ENCODE peak calls at places on chromosomes 5 and 9, in eight cellular contexts. V, D, C, A, Z, M, P and R are unnamed samples. For H3K79me2, the result is how much of the 10 kb centered on the place peaks cover.

GRCh38 chr5:39006650-39007049 is 67.5 kb downstream of the RICTOR start:
- DNase-seq in P (no peak), D (no peak), M (no peak), C (no peak), Z (no peak), V (no peak), A (no peak), R (no peak)

GRCh38 chr5:14223372-14223771 is 80.2 kb downstream of the TRIO start:
- DNase-seq in D (no peak), Z (peak), V (no peak), A (no peak), M (no peak), P (no peak), C (no peak), R (no peak)

GRCh38 chr5:6604946-6605345 is 27.9 kb downstream of the NSUN2 start:
- DNase-seq in Z (no peak), V (no peak), P (no peak), A (no peak), M (no peak), C (no peak), D (no peak), R (no peak)

GRCh38 chr5:39608024-39608423 is 183.2 kb upstream of the DAB2 start:
- DNase-seq in M (no peak), D (no peak), A (no peak), C (no peak), Z (no peak), V (no peak), P (no peak), R (no peak)

GRCh38 chr5:157004893-157005551 is 42.0 kb upstream of the TIMD4 start:
- DNase-seq in C (no peak), D (no peak), M (no peak), V (no peak), Z (no peak), P (no peak), A (no peak), R (no peak)

GRCh38 chr5:160040471-160040835 is 31.5 kb downstream of the TTC1 start:
- DNase-seq in V (no peak), P (no peak), M (no peak), A (no peak), C (no peak), D (no peak), Z (no peak), R (no peak)

GRCh38 chr5:131260895-131261294 is 3.0 kb upstream of the CDC42SE2 start:
- DNase-seq in M (no peak), A (no peak), C (no peak), D (no peak), Z (no peak), P (no peak), V (no peak), R (no peak)

GRCh38 chr9:93480262-93480661 is 26.9 kb upstream of the FAM120AOS start:
- DNase-seq in V (no peak), D (peak), Z (no peak), M (no peak), P (no peak), C (no peak), A (no peak), R (no peak)

GRCh38 chr9:6567140-6567591 is 78.4 kb downstream of the GLDC start:
- DNase-seq in Z (no peak), A (no peak), V (peak), M (no peak), C (peak), D (no peak), P (no peak), R (peak)

GRCh38 chr9:71552480-71552879 is 215.8 kb downstream of the CEMIP2 start:
- DNase-seq in A (peak), D (no peak), P (peak), M (peak), C (no peak), Z (no peak), V (no peak), R (no peak)

GRCh38 chr5:123700624-123701023 is 188.6 kb downstream of the CSNK1G3 start:
- DNase-seq in P (no peak), C (no peak), A (no peak), M (no peak), D (no peak), Z (no peak), V (peak), R (peak)
- H3K4me2 ChIP-seq in P (no peak), C (no peak), A (no peak), M (no peak), D (peak), Z (no peak), V (peak), R (peak)

GRCh38 chr9:124309665-124310064 is 51.9 kb downstream of the NEK6 start:
- DNase-seq in A (peak), M (no peak), C (no peak), Z (no peak), V (peak), P (peak), D (no peak), R (peak)

GRCh38 chr9:124311283-124311682 is 53.5 kb downstream of the NEK6 start:
- DNase-seq in D (no peak), C (no peak), P (peak), M (no peak), V (no peak), A (no peak), Z (no peak), R (no peak)

GRCh38 chr9:124306098-124306735 is 48.5 kb downstream of the NEK6 start:
- DNase-seq in M (no peak), C (peak), A (no peak), D (no peak), P (no peak), Z (no peak), V (peak), R (peak)

GRCh38 chr9:124307379-124308030 is 49.8 kb downstream of the NEK6 start:
- DNase-seq in P (no peak), Z (no peak), D (no peak), M (no peak), A (no peak), C (no peak), V (no peak), R (no peak)

GRCh38 chr9:124308606-124309310 is 51.0 kb downstream of the NEK6 start:
- DNase-seq in M (no peak), A (no peak), V (no peak), D (no peak), Z (no peak), C (no peak), P (no peak), R (no peak)
- H3K79me2 ChIP-seq in M (under half), A (under half), V (under half), D (half or more), Z (under half), C (under half), P (under half), R (under half)

GRCh38 chr5:37736397-37736796 is 103.4 kb downstream of the GDNF start:
- DNase-seq in V (no peak), M (no peak), A (no peak), Z (no peak), D (no peak), C (no peak), P (no peak), R (no peak)
- H3K4me2 ChIP-seq in V (no peak), M (no peak), A (no peak), Z (no peak), D (peak), C (no peak), P (no peak), R (no peak)

DNA sequence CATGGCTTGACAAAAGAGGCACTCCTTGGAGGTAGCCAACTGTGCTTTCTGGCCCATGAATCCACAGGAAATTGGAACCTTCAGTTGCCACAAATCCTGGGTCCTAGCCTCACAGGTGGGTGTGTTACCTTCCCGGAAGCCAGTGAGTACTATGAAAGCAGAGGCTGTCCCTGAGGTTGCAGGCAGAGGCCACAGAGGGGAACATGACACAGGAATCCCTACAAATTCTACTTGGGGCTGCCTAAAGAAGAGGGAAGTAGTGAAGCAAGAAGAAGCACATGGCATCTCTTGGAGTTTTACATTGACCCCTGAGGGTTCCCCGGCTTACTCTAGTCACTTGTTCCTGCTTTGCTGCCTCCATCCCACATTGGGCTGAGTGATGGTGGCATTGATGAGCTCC is 2.6 kb downstream of the SLC22A5 start:
- DNase-seq in Z (no peak), A (no peak), V (no peak), C (peak), P (no peak), D (no peak), M (no peak), R (no peak)
- H3K79me2 ChIP-seq in Z (under half), A (under half), V (under half), C (under half), P (under half), D (under half), M (under half), R (under half)

DNA sequence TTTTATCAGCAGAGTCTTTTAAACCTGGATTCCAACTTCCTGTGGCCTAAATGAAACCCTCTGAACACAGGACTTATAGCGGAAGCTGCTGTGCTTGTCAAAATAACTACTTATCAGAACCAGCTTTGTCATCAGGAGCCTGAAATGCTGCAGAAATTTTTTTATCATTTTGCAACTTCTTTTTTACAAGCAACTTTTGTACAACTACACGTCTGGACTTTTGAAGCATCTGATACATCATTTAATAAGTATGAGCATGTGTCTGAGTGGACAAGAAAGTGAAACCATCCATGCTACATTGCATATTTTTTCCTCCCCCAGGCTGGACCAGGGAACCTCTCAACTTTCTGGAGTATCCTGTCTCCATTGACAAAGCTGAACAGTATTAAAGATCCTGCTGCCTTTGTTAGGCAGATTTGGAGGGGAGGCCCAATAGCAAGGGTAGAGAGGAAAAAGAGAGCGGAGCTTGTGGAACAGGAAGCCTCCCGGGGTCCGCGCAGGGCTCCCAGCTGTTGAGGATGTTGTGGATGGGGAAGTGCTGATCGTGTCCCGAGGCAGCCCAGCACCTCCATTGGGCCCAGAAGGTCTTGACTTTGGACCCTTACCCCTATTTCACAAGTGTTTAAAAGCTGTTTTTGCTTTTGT is 196.6 kb downstream of the MSX2 start:
- DNase-seq in V (no peak), C (no peak), Z (no peak), D (no peak), M (peak), A (peak), P (peak), R (no peak)
- H3K4me2 ChIP-seq in V (no peak), C (no peak), Z (no peak), D (no peak), M (peak), A (peak), P (peak), R (no peak)

GRCh38 chr9:110148868-110149267 is 59.1 kb downstream of the C9orf152 start:
- DNase-seq in Z (peak), M (no peak), A (no peak), C (no peak), P (no peak), V (no peak), D (no peak), R (no peak)

GRCh38 chr9:110152704-110153374 is 55.1 kb downstream of the C9orf152 start:
- DNase-seq in A (peak), C (peak), V (peak), M (peak), Z (peak), D (peak), P (peak), R (peak)

GRCh38 chr9:110146371-110146770 is 61.6 kb downstream of the C9orf152 start:
- DNase-seq in M (no peak), D (no peak), A (no peak), C (no peak), P (no peak), V (no peak), Z (peak), R (no peak)

GRCh38 chr9:110143969-110144545 is 63.9 kb downstream of the C9orf152 start:
- DNase-seq in C (no peak), Z (peak), P (no peak), D (no peak), V (no peak), M (no peak), A (no peak), R (no peak)

GRCh38 chr9:110148384-110148783 is 59.6 kb downstream of the C9orf152 start:
- DNase-seq in Z (peak), V (no peak), A (no peak), C (no peak), D (no peak), P (no peak), M (no peak), R (no peak)
- H3K79me2 ChIP-seq in Z (half or more), V (half or more), A (under half), C (under half), D (half or more), P (under half), M (half or more), R (half or more)

DNA sequence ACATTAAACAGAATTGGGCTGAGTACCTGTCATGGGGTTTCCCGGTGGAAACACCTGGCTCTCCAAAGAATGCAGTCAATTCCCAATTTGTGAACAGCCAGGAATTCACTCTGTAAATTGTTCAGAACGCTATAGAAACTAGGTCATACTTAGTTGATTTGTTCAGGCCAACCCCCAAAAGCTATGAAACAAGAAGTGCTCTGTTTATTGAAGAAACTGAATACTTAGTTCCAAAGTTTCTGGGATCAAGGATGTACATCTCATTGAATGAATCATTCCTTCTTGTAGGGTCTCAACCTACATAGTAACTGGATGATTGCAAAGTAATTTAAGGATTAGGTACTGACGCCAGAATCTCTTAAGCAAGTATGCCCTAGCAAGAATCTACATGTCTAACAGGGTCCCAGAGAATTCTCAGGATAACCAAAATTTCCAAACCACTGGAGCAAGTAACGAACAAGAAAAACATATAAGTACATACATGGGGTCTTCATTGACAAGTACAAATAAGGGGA is 659 bp upstream of the TUSC1 start:
- DNase-seq in P (no peak), D (no peak), V (no peak), M (no peak), C (no peak), Z (no peak), A (no peak), R (no peak)
- H3K4me2 ChIP-seq in P (peak), D (peak), V (no peak), M (peak), C (no peak), Z (no peak), A (no peak), R (peak)

GRCh38 chr9:100489836-100490235 is 16.9 kb downstream of the TMEFF1 start:
- DNase-seq in A (no peak), D (no peak), Z (no peak), C (no peak), M (no peak), P (no peak), V (no peak), R (no peak)
- H3K79me2 ChIP-seq in A (half or more), D (under half), Z (under half), C (under half), M (half or more), P (under half), V (under half), R (under half)